ENCODE peak calls at places on chromosomes 6 and 20, in four cellular contexts. One of them, this sample, is unnamed.

GRCh38 chr6:130749402-130749801 is 77.8 kb upstream of the SMLR1 start:
- DNase-seq in IMR-90: no peak
- DNase-seq in K562: no peak
- DNase-seq in A549: peak; percentile 5
- DNase-seq in this sample: no peak

GRCh38 chr6:17707371-17707651 is 586 bp upstream of the NUP153 start:
- DNase-seq in K562: no peak
- DNase-seq in A549: no peak
- DNase-seq in IMR-90: no peak
- DNase-seq in this sample: no peak

GRCh38 chr20:8076505-8077498 is 55.3 kb upstream of the PLCB1 start:
- DNase-seq in IMR-90: peak; percentile 22
- DNase-seq in K562: no peak
- DNase-seq in A549: no peak
- DNase-seq in this sample: no peak

GRCh38 chr6:89404512-89404911 is 7.6 kb downstream of the RRAGD start:
- DNase-seq in K562: no peak
- DNase-seq in IMR-90: no peak
- DNase-seq in A549: no peak
- DNase-seq in this sample: no peak

GRCh38 chr20:63740501-63741353 is 1.2 kb downstream of the SLC2A4RG start:
- DNase-seq in IMR-90: peak; percentile 86
- DNase-seq in A549: peak; percentile 90
- DNase-seq in K562: peak; percentile 87
- DNase-seq in this sample: peak; percentile 70

GRCh38 chr6:136123464-136123863 is 126.6 kb downstream of the MTFR2 start:
- DNase-seq in A549: no peak
- DNase-seq in IMR-90: peak; percentile 73
- DNase-seq in K562: no peak
- DNase-seq in this sample: no peak

GRCh38 chr6:108561742-108562502 is 1.2 kb downstream of the FOXO3 start:
- DNase-seq in K562: no peak
- DNase-seq in IMR-90: peak; percentile 31
- DNase-seq in A549: no peak
- DNase-seq in this sample: no peak

GRCh38 chr20:10076126-10077080 is 41.6 kb downstream of the ANKEF1 start:
- DNase-seq in A549: peak; percentile 68
- DNase-seq in K562: no peak
- DNase-seq in IMR-90: no peak
- DNase-seq in this sample: no peak

GRCh38 chr6:37209461-37210205 is 39.7 kb downstream of the PIM1 start:
- DNase-seq in IMR-90: no peak
- DNase-seq in K562: no peak
- DNase-seq in A549: no peak
- DNase-seq in this sample: no peak

GRCh38 chr6:75480425-75480824 is 13.2 kb downstream of the FILIP1 start:
- DNase-seq in A549: no peak
- DNase-seq in IMR-90: peak; percentile 40
- DNase-seq in K562: no peak
- DNase-seq in this sample: no peak

GRCh38 chr6:144334150-144334708 is 49.1 kb downstream of the UTRN start:
- DNase-seq in A549: no peak
- DNase-seq in IMR-90: no peak
- DNase-seq in K562: no peak
- DNase-seq in this sample: no peak

GRCh38 chr6:134427721-134428120 is 109.8 kb upstream of the SGK1 start:
- DNase-seq in IMR-90: no peak
- DNase-seq in K562: no peak
- DNase-seq in A549: no peak
- DNase-seq in this sample: no peak

GRCh38 chr6:43740321-43740960 is 29.6 kb upstream of the VEGFA start:
- DNase-seq in A549: no peak
- DNase-seq in K562: no peak
- DNase-seq in IMR-90: no peak
- DNase-seq in this sample: no peak

GRCh38 chr6:36766649-36766945 is 69.0 kb downstream of the RAB44 start:
- DNase-seq in K562: no peak
- DNase-seq in A549: no peak
- DNase-seq in IMR-90: no peak
- DNase-seq in this sample: no peak

GRCh38 chr6:46998436-46999017 is 43.6 kb downstream of the ADGRF1 start:
- DNase-seq in IMR-90: no peak
- DNase-seq in A549: no peak
- DNase-seq in K562: no peak
- DNase-seq in this sample: no peak

GRCh38 chr6:33711140-33712129 is at the start of gene UQCC2:
- DNase-seq in A549: peak; percentile 95
- DNase-seq in IMR-90: peak; percentile 95
- DNase-seq in K562: peak; percentile 100
- DNase-seq in this sample: peak; percentile 97

GRCh38 chr6:154868143-154868594 is 126.9 kb upstream of the TIAM2 start:
- DNase-seq in K562: peak; percentile 53
- DNase-seq in A549: peak; percentile 45
- DNase-seq in IMR-90: peak; percentile 76
- DNase-seq in this sample: peak; percentile 64

GRCh38 chr20:59525500-59526241 is 78.7 kb upstream of the PHACTR3 start:
- DNase-seq in IMR-90: peak; percentile 13
- DNase-seq in A549: peak; percentile 43
- DNase-seq in K562: peak; percentile 62
- DNase-seq in this sample: peak; percentile 78

GRCh38 chr6:42315991-42316378 is 98.3 kb upstream of the MRPS10 start:
- DNase-seq in K562: peak; percentile 33
- DNase-seq in IMR-90: peak; percentile 99
- DNase-seq in A549: peak; percentile 84
- DNase-seq in this sample: no peak

GRCh38 chr20:11755071-11755881 is 162.4 kb upstream of the BTBD3 start:
- DNase-seq in IMR-90: no peak
- DNase-seq in K562: no peak
- DNase-seq in A549: no peak
- DNase-seq in this sample: no peak

GRCh38 chr6:127858992-127859391 is 41.9 kb downstream of the THEMIS start:
- DNase-seq in IMR-90: no peak
- DNase-seq in K562: no peak
- DNase-seq in A549: no peak
- DNase-seq in this sample: peak; percentile 12

GRCh38 chr6:166032366-166033171 is 135.1 kb downstream of the TBXT start:
- DNase-seq in IMR-90: peak; percentile 90
- DNase-seq in A549: peak; percentile 89
- DNase-seq in K562: no peak
- DNase-seq in this sample: peak; percentile 36

GRCh38 chr20:33945391-33946079 is 48.2 kb upstream of the RALY start:
- DNase-seq in IMR-90: peak; percentile 93
- DNase-seq in A549: peak; percentile 11
- DNase-seq in K562: no peak
- DNase-seq in this sample: no peak

DNA sequence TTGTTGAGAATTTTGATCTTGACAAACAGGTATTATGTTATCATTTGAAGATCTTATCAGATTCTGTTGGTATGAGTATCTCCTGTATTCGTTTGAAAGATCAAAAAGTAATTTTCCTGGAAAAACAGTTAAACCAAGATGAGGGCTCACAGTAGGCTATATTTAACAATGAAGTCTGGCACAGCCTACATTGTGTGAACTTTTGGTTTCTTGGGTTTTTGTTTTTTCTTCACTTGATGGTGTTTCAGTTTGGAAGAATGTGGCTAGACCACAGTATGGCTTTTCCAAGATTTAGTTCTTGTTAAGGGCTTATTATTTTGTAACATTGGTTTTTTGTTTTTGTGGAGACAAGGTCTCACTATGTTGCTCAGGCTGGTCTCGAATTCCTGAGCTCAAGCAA is 306.4 kb downstream of the CDKAL1 start:
- DNase-seq in K562: no peak
- DNase-seq in A549: no peak
- DNase-seq in IMR-90: peak; percentile 65
- DNase-seq in this sample: no peak
- TF ChIP-seq BHLHE40 in K562: no peak
- TF ChIP-seq BHLHE40 in A549: no peak
- TF ChIP-seq BHLHE40 in IMR-90: no peak
- TF ChIP-seq BHLHE40 in this sample: no peak

GRCh38 chr20:2917266-2917665 is 44.0 kb downstream of the PTPRA start:
- DNase-seq in A549: no peak
- DNase-seq in K562: no peak
- DNase-seq in IMR-90: no peak
- DNase-seq in this sample: no peak

GRCh38 chr20:2909953-2910352 is 36.7 kb downstream of the PTPRA start:
- DNase-seq in A549: no peak
- DNase-seq in IMR-90: no peak
- DNase-seq in K562: no peak
- DNase-seq in this sample: no peak

GRCh38 chr20:2911200-2911599 is 37.9 kb downstream of the PTPRA start:
- DNase-seq in K562: no peak
- DNase-seq in A549: no peak
- DNase-seq in IMR-90: peak; percentile 34
- DNase-seq in this sample: no peak

GRCh38 chr20:2918096-2919049 is 45.1 kb downstream of the PTPRA start:
- DNase-seq in IMR-90: no peak
- DNase-seq in A549: no peak
- DNase-seq in K562: no peak
- DNase-seq in this sample: no peak

GRCh38 chr20:2914160-2914559 is 40.9 kb downstream of the PTPRA start:
- DNase-seq in IMR-90: no peak
- DNase-seq in K562: no peak
- DNase-seq in A549: peak; percentile 38
- DNase-seq in this sample: no peak
- TF ChIP-seq BHLHE40 in IMR-90: no peak
- TF ChIP-seq BHLHE40 in K562: no peak
- TF ChIP-seq BHLHE40 in A549: no peak
- TF ChIP-seq BHLHE40 in this sample: no peak

GRCh38 chr6:1790684-1791083 is 181.0 kb downstream of the FOXC1 start:
- DNase-seq in K562: no peak
- DNase-seq in A549: no peak
- DNase-seq in IMR-90: no peak
- DNase-seq in this sample: no peak

GRCh38 chr6:1786455-1787108 is 176.9 kb downstream of the FOXC1 start:
- DNase-seq in A549: no peak
- DNase-seq in IMR-90: no peak
- DNase-seq in K562: no peak
- DNase-seq in this sample: no peak

GRCh38 chr6:1787109-1787466 is 177.4 kb downstream of the FOXC1 start:
- DNase-seq in A549: no peak
- DNase-seq in IMR-90: no peak
- DNase-seq in K562: no peak
- DNase-seq in this sample: peak; percentile 49

GRCh38 chr6:1789092-1789491 is 179.4 kb downstream of the FOXC1 start:
- DNase-seq in IMR-90: peak; percentile 65
- DNase-seq in A549: no peak
- DNase-seq in K562: peak; percentile 78
- DNase-seq in this sample: no peak

DNA sequence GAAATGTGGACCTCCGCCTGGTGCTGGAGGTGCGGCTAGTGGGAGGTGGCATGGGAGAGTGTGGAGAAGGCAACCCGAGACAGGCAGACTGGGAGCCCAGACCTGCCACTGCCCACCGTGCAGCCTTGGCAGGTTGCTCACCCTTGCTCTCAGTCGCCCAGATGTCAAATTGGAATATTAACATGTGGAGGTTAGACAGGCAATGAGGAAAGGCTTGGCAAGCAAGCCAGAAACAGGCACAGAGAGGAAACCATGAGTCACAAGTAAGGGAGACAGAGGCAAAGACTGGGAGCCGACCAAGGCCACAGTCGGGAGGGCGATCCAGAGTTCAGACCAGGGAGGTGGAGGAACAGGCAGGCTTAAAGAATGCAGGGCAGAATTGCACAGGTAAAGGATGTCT is 178.2 kb downstream of the FOXC1 start:
- DNase-seq in K562: no peak
- DNase-seq in A549: no peak
- DNase-seq in IMR-90: peak; percentile 65
- DNase-seq in this sample: no peak
- TF ChIP-seq BHLHE40 in K562: no peak
- TF ChIP-seq BHLHE40 in A549: no peak
- TF ChIP-seq BHLHE40 in IMR-90: no peak
- TF ChIP-seq BHLHE40 in this sample: no peak

DNA sequence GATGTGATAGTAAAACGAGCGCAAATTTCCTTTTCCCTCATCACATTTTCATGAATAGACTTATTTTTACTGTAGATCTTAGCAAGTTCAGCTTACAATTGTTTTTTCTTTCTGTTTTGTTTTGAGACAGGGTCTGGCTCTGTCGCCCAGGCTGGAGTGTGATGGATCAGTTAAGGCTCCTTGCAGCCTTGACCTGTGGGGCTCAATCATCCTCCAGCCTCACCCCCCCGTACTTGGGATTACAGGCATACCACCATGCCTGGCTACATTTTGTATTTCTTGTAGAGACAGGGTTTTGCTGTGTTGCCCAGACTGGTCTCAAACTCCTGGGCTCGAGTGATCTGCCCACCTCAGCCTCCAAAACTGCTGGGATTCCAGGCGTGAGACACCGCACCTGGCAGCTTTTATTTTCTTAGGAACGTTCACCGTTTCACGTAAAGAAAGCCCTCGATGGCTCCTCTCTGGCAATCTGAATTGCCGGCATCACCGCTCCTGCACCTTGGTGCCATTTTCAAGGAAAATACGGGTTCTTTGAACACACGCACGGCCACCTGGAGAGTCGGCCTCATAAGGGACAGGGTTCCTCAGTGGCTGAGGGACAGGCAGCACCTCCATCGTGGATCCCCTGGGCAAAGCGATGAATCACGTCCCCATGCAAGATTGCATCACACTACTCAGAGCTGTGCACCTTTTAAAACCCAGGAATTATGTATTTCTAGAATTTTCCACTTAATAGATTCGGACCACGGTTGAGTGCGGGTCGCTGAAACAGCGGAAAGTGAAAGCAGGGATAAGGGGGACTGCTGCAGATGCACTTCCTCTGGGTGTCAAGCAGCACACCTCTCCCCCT is 78.7 kb downstream of the IRF4 start:
- DNase-seq in A549: no peak
- DNase-seq in IMR-90: no peak
- DNase-seq in K562: no peak
- DNase-seq in this sample: no peak
- TF ChIP-seq BHLHE40 in A549: no peak
- TF ChIP-seq BHLHE40 in IMR-90: no peak
- TF ChIP-seq BHLHE40 in K562: no peak
- TF ChIP-seq BHLHE40 in this sample: no peak

DNA sequence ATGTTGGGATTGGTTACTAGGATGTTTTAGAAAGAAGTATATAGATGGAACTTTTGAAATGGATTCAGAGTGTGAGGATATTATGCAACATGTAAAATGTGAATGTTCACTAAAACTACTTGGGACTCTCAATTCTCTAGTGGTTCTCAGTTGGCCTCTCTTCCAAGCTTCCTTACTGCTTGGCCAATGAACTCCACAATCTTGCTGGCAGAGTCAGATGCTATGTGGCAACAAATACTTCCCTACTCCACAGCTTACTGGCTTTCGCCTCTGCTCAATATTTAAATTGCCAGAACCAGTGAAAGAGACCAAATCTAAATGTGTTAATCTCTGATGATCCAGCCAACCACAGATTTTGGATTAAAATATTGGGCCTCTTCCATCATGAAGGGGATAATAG is 138.4 kb downstream of the HTR1B start:
- DNase-seq in IMR-90: no peak
- DNase-seq in A549: no peak
- DNase-seq in K562: no peak
- DNase-seq in this sample: no peak
- TF ChIP-seq BHLHE40 in IMR-90: no peak
- TF ChIP-seq BHLHE40 in A549: no peak
- TF ChIP-seq BHLHE40 in K562: no peak
- TF ChIP-seq BHLHE40 in this sample: no peak

GRCh38 chr20:3751284-3751663 is 16.3 kb downstream of the ADISSP start:
- DNase-seq in K562: no peak
- DNase-seq in A549: no peak
- DNase-seq in IMR-90: no peak
- DNase-seq in this sample: no peak
- TF ChIP-seq BHLHE40 in K562: no peak
- TF ChIP-seq BHLHE40 in A549: no peak
- TF ChIP-seq BHLHE40 in IMR-90: no peak
- TF ChIP-seq BHLHE40 in this sample: no peak

This sample was measured in HEK293T.